ENCODE peak calls at places on chromosome 3, in eight cellular contexts. U is Right ventricle myocardium superior, Y is AG09309, K is NCI-H774, B is cardiac muscle cell, C is endothelial cell, O is mesothelial cell of epicardium, Q is NCI-H2029. M is an unnamed sample.

GRCh38 chr3:65871305-65872141 is 167.2 kb downstream of the MAGI1 start:
- DNase-seq in K (peak), C (no peak), Y (no peak), U (peak), O (peak), B (no peak), Q (peak), M (no peak)

GRCh38 chr3:66572938-66573710 is 72.3 kb upstream of the LRIG1 start:
- DNase-seq in O (no peak), K (no peak), Q (no peak), B (no peak), U (no peak), Y (no peak), C (peak), M (no peak)

GRCh38 chr3:79202471-79203143 is 565.2 kb downstream of the ROBO1 start:
- DNase-seq in C (no peak), B (no peak), U (no peak), Q (no peak), O (no peak), Y (no peak), K (no peak), M (no peak)

GRCh38 chr3:33810545-33810944 is 12.1 kb downstream of the PDCD6IP start:
- DNase-seq in K (no peak), Y (no peak), U (no peak), O (no peak), B (no peak), C (no peak), Q (no peak), M (no peak)

GRCh38 chr3:58116161-58116955 is 94.4 kb downstream of the DNASE1L3 start:
- DNase-seq in Q (no peak), O (no peak), K (no peak), U (no peak), B (no peak), Y (no peak), C (no peak), M (no peak)

GRCh38 chr3:15221574-15222217 is 15.7 kb downstream of the CAPN7 start:
- DNase-seq in U (no peak), Q (no peak), C (no peak), B (no peak), O (no peak), Y (no peak), K (no peak), M (no peak)

GRCh38 chr3:188362405-188362831 is 208.5 kb downstream of the LPP start:
- DNase-seq in B (peak), Y (peak), U (no peak), K (peak), O (no peak), Q (peak), C (no peak), M (no peak)

GRCh38 chr3:16741103-16741758 is 136.0 kb upstream of the DAZL start:
- DNase-seq in B (peak), Q (no peak), O (no peak), C (no peak), Y (peak), K (no peak), U (no peak), M (no peak)

GRCh38 chr3:23591374-23591773 is 214.4 kb upstream of the UBE2E1 start:
- DNase-seq in C (no peak), Y (no peak), Q (no peak), K (no peak), U (no peak), B (no peak), O (no peak), M (no peak)

GRCh38 chr3:182139627-182140357 is 428.1 kb downstream of the SOX2 start:
- DNase-seq in O (no peak), Q (no peak), B (no peak), Y (no peak), C (no peak), K (no peak), U (no peak), M (no peak)

GRCh38 chr3:19947549-19948071 is 713 bp downstream of the RAB5A start:
- DNase-seq in O (no peak), B (peak), C (peak), Y (no peak), U (peak), K (peak), Q (peak), M (no peak)

GRCh38 chr3:129526121-129526900 is 2.1 kb upstream of the RHO start:
- DNase-seq in U (no peak), Q (no peak), B (no peak), C (no peak), K (no peak), O (no peak), Y (no peak), M (no peak)

GRCh38 chr3:135752851-135753250 is 212.7 kb upstream of the PPP2R3A start:
- DNase-seq in Q (no peak), O (peak), Y (no peak), C (peak), B (no peak), U (no peak), K (no peak), M (no peak)

GRCh38 chr3:129034650-129035049 is 25.9 kb upstream of the GP9 start:
- DNase-seq in C (no peak), Y (no peak), Q (no peak), O (no peak), B (no peak), U (no peak), K (no peak), M (peak)

GRCh38 chr3:112333386-112334334 is 704 bp downstream of the CD200 start:
- DNase-seq in U (peak), Y (no peak), K (no peak), O (peak), Q (no peak), B (peak), C (peak), M (peak)

GRCh38 chr3:186609247-186609868 is 3.5 kb upstream of the AHSG start:
- DNase-seq in B (peak), O (no peak), Y (no peak), K (no peak), C (no peak), U (no peak), Q (no peak), M (no peak)

GRCh38 chr3:134483195-134483890 is 2.4 kb downstream of the ANAPC13 start:
- DNase-seq in Y (no peak), B (peak), C (no peak), K (no peak), Q (no peak), U (no peak), O (no peak), M (no peak)

GRCh38 chr3:31356941-31357340 is 175.8 kb upstream of the STT3B start:
- DNase-seq in U (peak), C (no peak), Q (peak), B (peak), Y (no peak), K (no peak), O (no peak), M (peak)

GRCh38 chr3:22236490-22237271 is 485.7 kb upstream of the ZNF385D start:
- DNase-seq in U (no peak), K (no peak), B (peak), O (no peak), Y (no peak), C (no peak), Q (no peak), M (no peak)

GRCh38 chr3:56118968-56119367 is 349.3 kb downstream of the ERC2 start:
- DNase-seq in K (no peak), Y (no peak), U (no peak), O (no peak), C (no peak), Q (no peak), B (no peak), M (no peak)

GRCh38 chr3:175383813-175384212 is 524.7 kb downstream of the NAALADL2 start:
- DNase-seq in O (no peak), Q (no peak), C (no peak), Y (peak), U (no peak), B (no peak), K (no peak), M (no peak)

GRCh38 chr3:161422171-161422693 is 50.9 kb upstream of the SPTSSB start:
- DNase-seq in O (no peak), Q (no peak), C (no peak), Y (no peak), U (no peak), B (no peak), K (no peak), M (no peak)

GRCh38 chr3:71090207-71090606 is 493.3 kb downstream of the FOXP1 start:
- DNase-seq in O (no peak), Q (no peak), B (no peak), C (no peak), U (no peak), Y (no peak), K (no peak), M (no peak)

GRCh38 chr3:186417791-186418190 is 55.8 kb upstream of the DGKG start:
- DNase-seq in U (no peak), Q (no peak), K (no peak), O (no peak), C (no peak), B (peak), Y (peak), M (no peak)

GRCh38 chr3:25502233-25502632 is 74.2 kb downstream of the RARB start:
- DNase-seq in O (no peak), B (no peak), C (no peak), U (no peak), Y (no peak), K (no peak), Q (no peak), M (no peak)

GRCh38 chr3:193780810-193781472 is 187.9 kb downstream of the OPA1 start:
- DNase-seq in K (peak), U (peak), O (peak), Y (peak), C (peak), Q (peak), B (peak), M (peak)

GRCh38 chr3:135756016-135756695 is 209.4 kb upstream of the PPP2R3A start:
- DNase-seq in U (no peak), O (no peak), K (no peak), B (no peak), C (no peak), Q (no peak), Y (no peak), M (no peak)

GRCh38 chr3:86785381-86785780 is 205.6 kb downstream of the VGLL3 start:
- DNase-seq in U (no peak), B (peak), O (no peak), Q (no peak), K (no peak), C (no peak), Y (peak), M (no peak)

GRCh38 chr3:64691051-64691450 is 3.3 kb upstream of the ADAMTS9 start:
- DNase-seq in K (no peak), C (no peak), B (peak), U (no peak), Y (no peak), Q (no peak), O (no peak), M (no peak)

GRCh38 chr3:10933958-10934481 is 58.5 kb upstream of the SLC6A1 start:
- DNase-seq in O (no peak), B (peak), U (no peak), K (no peak), Y (no peak), C (no peak), Q (no peak), M (no peak)

GRCh38 chr3:180693656-180694055 is 14.4 kb upstream of the CCDC39 start:
- DNase-seq in O (no peak), K (no peak), Y (no peak), U (no peak), B (no peak), C (no peak), Q (no peak), M (no peak)

GRCh38 chr3:103047640-103048370 is 613.0 kb downstream of the ZPLD1 start:
- DNase-seq in B (no peak), C (no peak), Q (no peak), K (no peak), U (no peak), Y (no peak), O (no peak), M (no peak)

GRCh38 chr3:17412950-17413530 is 329.4 kb downstream of the TBC1D5 start:
- DNase-seq in Q (peak), U (no peak), Y (no peak), B (peak), C (peak), O (no peak), K (peak), M (no peak)

GRCh38 chr3:30166535-30166934 is 439.9 kb upstream of the TGFBR2 start:
- DNase-seq in U (no peak), C (no peak), B (no peak), Q (no peak), Y (no peak), K (no peak), O (no peak), M (no peak)

GRCh38 chr3:192515661-192516040 is 211.7 kb downstream of the FGF12 start:
- DNase-seq in U (no peak), O (no peak), Q (peak), B (no peak), Y (no peak), C (peak), K (no peak), M (no peak)

GRCh38 chr3:42172047-42172654 is 81.0 kb downstream of the TRAK1 start:
- DNase-seq in O (no peak), K (no peak), C (no peak), B (no peak), U (no peak), Q (no peak), Y (no peak), M (peak)

GRCh38 chr3:113258311-113258710 is 47.0 kb downstream of the BOC start:
- DNase-seq in B (no peak), C (no peak), Y (no peak), K (no peak), Q (no peak), U (no peak), O (no peak), M (no peak)

GRCh38 chr3:13040381-13041074 is 32.7 kb downstream of the IQSEC1 start:
- DNase-seq in O (no peak), Q (no peak), C (no peak), K (no peak), Y (no peak), U (no peak), B (no peak), M (no peak)

M was measured in Right ventricle myocardium inferior.